ENCODE peak calls at places on chromosomes 11 and 22, in seven cellular contexts. One of them, this sample, is unnamed.

GRCh38 chr11:913043-913442 is 2.4 kb upstream of the CHID1 start:
- DNase-seq in smooth muscle cell of the brain vasculature: no peak
- DNase-seq in AG08395: no peak
- DNase-seq in cardiac fibroblast: no peak
- DNase-seq in activated CD4-positive, alpha-beta T cell treated with anti-CD3 and anti-CD28 coated beads, Interleukin-2, amount 50 U/mL, for 4 hours: no peak
- DNase-seq in GM10248: no peak
- DNase-seq in stimulated activated CD8-positive, alpha-beta memory T cell treated with anti-CD3 and anti-CD28 coated beads, Interleukin-4, amount 100 ng/mL, for 1 hour: no peak
- DNase-seq in this sample: no peak

GRCh38 chr22:38271927-38272372 is 860 bp downstream of the TMEM184B start:
- DNase-seq in cardiac fibroblast: peak; percentile 20
- DNase-seq in stimulated activated CD8-positive, alpha-beta memory T cell treated with anti-CD3 and anti-CD28 coated beads, Interleukin-4, amount 100 ng/mL, for 1 hour: no peak
- DNase-seq in activated CD4-positive, alpha-beta T cell treated with anti-CD3 and anti-CD28 coated beads, Interleukin-2, amount 50 U/mL, for 4 hours: no peak
- DNase-seq in AG08395: no peak
- DNase-seq in GM10248: no peak
- DNase-seq in smooth muscle cell of the brain vasculature: no peak
- DNase-seq in this sample: no peak

GRCh38 chr22:39645532-39645931 is 75.0 kb downstream of the CACNA1I start:
- DNase-seq in GM10248: no peak
- DNase-seq in smooth muscle cell of the brain vasculature: no peak
- DNase-seq in AG08395: no peak
- DNase-seq in stimulated activated CD8-positive, alpha-beta memory T cell treated with anti-CD3 and anti-CD28 coated beads, Interleukin-4, amount 100 ng/mL, for 1 hour: no peak
- DNase-seq in activated CD4-positive, alpha-beta T cell treated with anti-CD3 and anti-CD28 coated beads, Interleukin-2, amount 50 U/mL, for 4 hours: no peak
- DNase-seq in cardiac fibroblast: no peak
- DNase-seq in this sample: no peak

GRCh38 chr11:2321311-2321683 is 19.5 kb downstream of the TSPAN32 start:
- DNase-seq in activated CD4-positive, alpha-beta T cell treated with anti-CD3 and anti-CD28 coated beads, Interleukin-2, amount 50 U/mL, for 4 hours: no peak
- DNase-seq in cardiac fibroblast: no peak
- DNase-seq in AG08395: no peak
- DNase-seq in smooth muscle cell of the brain vasculature: no peak
- DNase-seq in stimulated activated CD8-positive, alpha-beta memory T cell treated with anti-CD3 and anti-CD28 coated beads, Interleukin-4, amount 100 ng/mL, for 1 hour: no peak
- DNase-seq in GM10248: no peak
- DNase-seq in this sample: no peak

GRCh38 chr11:34468209-34468841 is 29.6 kb downstream of the CAT start:
- DNase-seq in stimulated activated CD8-positive, alpha-beta memory T cell treated with anti-CD3 and anti-CD28 coated beads, Interleukin-4, amount 100 ng/mL, for 1 hour: no peak
- DNase-seq in AG08395: no peak
- DNase-seq in activated CD4-positive, alpha-beta T cell treated with anti-CD3 and anti-CD28 coated beads, Interleukin-2, amount 50 U/mL, for 4 hours: peak; percentile 11
- DNase-seq in smooth muscle cell of the brain vasculature: no peak
- DNase-seq in GM10248: peak; percentile 39
- DNase-seq in cardiac fibroblast: peak; percentile 31
- DNase-seq in this sample: no peak

GRCh38 chr11:105489431-105489830 is 120.4 kb upstream of the GRIA4 start:
- DNase-seq in cardiac fibroblast: peak; percentile 33
- DNase-seq in GM10248: no peak
- DNase-seq in stimulated activated CD8-positive, alpha-beta memory T cell treated with anti-CD3 and anti-CD28 coated beads, Interleukin-4, amount 100 ng/mL, for 1 hour: no peak
- DNase-seq in activated CD4-positive, alpha-beta T cell treated with anti-CD3 and anti-CD28 coated beads, Interleukin-2, amount 50 U/mL, for 4 hours: no peak
- DNase-seq in smooth muscle cell of the brain vasculature: no peak
- DNase-seq in AG08395: peak; percentile 2
- DNase-seq in this sample: peak; percentile 12

GRCh38 chr11:93192163-93192562 is 5.6 kb downstream of the SLC36A4 start:
- DNase-seq in AG08395: no peak
- DNase-seq in activated CD4-positive, alpha-beta T cell treated with anti-CD3 and anti-CD28 coated beads, Interleukin-2, amount 50 U/mL, for 4 hours: no peak
- DNase-seq in stimulated activated CD8-positive, alpha-beta memory T cell treated with anti-CD3 and anti-CD28 coated beads, Interleukin-4, amount 100 ng/mL, for 1 hour: no peak
- DNase-seq in cardiac fibroblast: peak; percentile 3
- DNase-seq in GM10248: no peak
- DNase-seq in smooth muscle cell of the brain vasculature: no peak
- DNase-seq in this sample: no peak

GRCh38 chr11:44633641-44634040 is 68.2 kb downstream of the CD82 start:
- DNase-seq in AG08395: no peak
- DNase-seq in activated CD4-positive, alpha-beta T cell treated with anti-CD3 and anti-CD28 coated beads, Interleukin-2, amount 50 U/mL, for 4 hours: no peak
- DNase-seq in smooth muscle cell of the brain vasculature: no peak
- DNase-seq in GM10248: peak; percentile 27
- DNase-seq in cardiac fibroblast: no peak
- DNase-seq in stimulated activated CD8-positive, alpha-beta memory T cell treated with anti-CD3 and anti-CD28 coated beads, Interleukin-4, amount 100 ng/mL, for 1 hour: no peak
- DNase-seq in this sample: no peak

GRCh38 chr11:58893899-58894298 is 45.4 kb upstream of the GLYATL1 start:
- DNase-seq in GM10248: no peak
- DNase-seq in smooth muscle cell of the brain vasculature: no peak
- DNase-seq in activated CD4-positive, alpha-beta T cell treated with anti-CD3 and anti-CD28 coated beads, Interleukin-2, amount 50 U/mL, for 4 hours: no peak
- DNase-seq in cardiac fibroblast: no peak
- DNase-seq in AG08395: no peak
- DNase-seq in stimulated activated CD8-positive, alpha-beta memory T cell treated with anti-CD3 and anti-CD28 coated beads, Interleukin-4, amount 100 ng/mL, for 1 hour: no peak
- DNase-seq in this sample: no peak

GRCh38 chr22:50059185-50059880 is 1.2 kb upstream of the TTLL8 start:
- DNase-seq in stimulated activated CD8-positive, alpha-beta memory T cell treated with anti-CD3 and anti-CD28 coated beads, Interleukin-4, amount 100 ng/mL, for 1 hour: no peak
- DNase-seq in cardiac fibroblast: peak; percentile 58
- DNase-seq in GM10248: no peak
- DNase-seq in AG08395: peak; percentile 55
- DNase-seq in smooth muscle cell of the brain vasculature: no peak
- DNase-seq in activated CD4-positive, alpha-beta T cell treated with anti-CD3 and anti-CD28 coated beads, Interleukin-2, amount 50 U/mL, for 4 hours: no peak
- DNase-seq in this sample: no peak

GRCh38 chr22:27994481-27995331 is 75.7 kb upstream of the PITPNB start:
- DNase-seq in GM10248: no peak
- DNase-seq in activated CD4-positive, alpha-beta T cell treated with anti-CD3 and anti-CD28 coated beads, Interleukin-2, amount 50 U/mL, for 4 hours: no peak
- DNase-seq in AG08395: no peak
- DNase-seq in cardiac fibroblast: no peak
- DNase-seq in smooth muscle cell of the brain vasculature: no peak
- DNase-seq in stimulated activated CD8-positive, alpha-beta memory T cell treated with anti-CD3 and anti-CD28 coated beads, Interleukin-4, amount 100 ng/mL, for 1 hour: no peak
- DNase-seq in this sample: no peak

GRCh38 chr22:25405854-25406509 is 158.5 kb upstream of the GRK3 start:
- DNase-seq in activated CD4-positive, alpha-beta T cell treated with anti-CD3 and anti-CD28 coated beads, Interleukin-2, amount 50 U/mL, for 4 hours: no peak
- DNase-seq in stimulated activated CD8-positive, alpha-beta memory T cell treated with anti-CD3 and anti-CD28 coated beads, Interleukin-4, amount 100 ng/mL, for 1 hour: no peak
- DNase-seq in GM10248: no peak
- DNase-seq in cardiac fibroblast: no peak
- DNase-seq in smooth muscle cell of the brain vasculature: no peak
- DNase-seq in AG08395: no peak
- DNase-seq in this sample: no peak

GRCh38 chr11:95145430-95146063 is 55.9 kb downstream of the ENDOD1 start:
- DNase-seq in activated CD4-positive, alpha-beta T cell treated with anti-CD3 and anti-CD28 coated beads, Interleukin-2, amount 50 U/mL, for 4 hours: no peak
- DNase-seq in stimulated activated CD8-positive, alpha-beta memory T cell treated with anti-CD3 and anti-CD28 coated beads, Interleukin-4, amount 100 ng/mL, for 1 hour: no peak
- DNase-seq in smooth muscle cell of the brain vasculature: no peak
- DNase-seq in cardiac fibroblast: no peak
- DNase-seq in GM10248: no peak
- DNase-seq in AG08395: no peak
- DNase-seq in this sample: no peak

GRCh38 chr22:50529416-50530279 is at the start of gene TYMP:
- DNase-seq in stimulated activated CD8-positive, alpha-beta memory T cell treated with anti-CD3 and anti-CD28 coated beads, Interleukin-4, amount 100 ng/mL, for 1 hour: no peak
- DNase-seq in GM10248: peak; percentile 85
- DNase-seq in smooth muscle cell of the brain vasculature: no peak
- DNase-seq in cardiac fibroblast: peak; percentile 83
- DNase-seq in AG08395: peak; percentile 67
- DNase-seq in activated CD4-positive, alpha-beta T cell treated with anti-CD3 and anti-CD28 coated beads, Interleukin-2, amount 50 U/mL, for 4 hours: peak; percentile 61
- DNase-seq in this sample: no peak

GRCh38 chr22:24185001-24185500 is 3.8 kb downstream of the SUSD2 start:
- DNase-seq in cardiac fibroblast: no peak
- DNase-seq in stimulated activated CD8-positive, alpha-beta memory T cell treated with anti-CD3 and anti-CD28 coated beads, Interleukin-4, amount 100 ng/mL, for 1 hour: no peak
- DNase-seq in smooth muscle cell of the brain vasculature: no peak
- DNase-seq in GM10248: no peak
- DNase-seq in activated CD4-positive, alpha-beta T cell treated with anti-CD3 and anti-CD28 coated beads, Interleukin-2, amount 50 U/mL, for 4 hours: no peak
- DNase-seq in AG08395: no peak
- DNase-seq in this sample: no peak

GRCh38 chr11:112410325-112410724 is 149.7 kb upstream of the PLET1 start:
- DNase-seq in GM10248: no peak
- DNase-seq in stimulated activated CD8-positive, alpha-beta memory T cell treated with anti-CD3 and anti-CD28 coated beads, Interleukin-4, amount 100 ng/mL, for 1 hour: no peak
- DNase-seq in AG08395: no peak
- DNase-seq in smooth muscle cell of the brain vasculature: no peak
- DNase-seq in activated CD4-positive, alpha-beta T cell treated with anti-CD3 and anti-CD28 coated beads, Interleukin-2, amount 50 U/mL, for 4 hours: no peak
- DNase-seq in cardiac fibroblast: no peak
- DNase-seq in this sample: no peak

GRCh38 chr11:67441082-67441683 is 2.1 kb downstream of the CORO1B start:
- DNase-seq in activated CD4-positive, alpha-beta T cell treated with anti-CD3 and anti-CD28 coated beads, Interleukin-2, amount 50 U/mL, for 4 hours: no peak
- DNase-seq in AG08395: no peak
- DNase-seq in stimulated activated CD8-positive, alpha-beta memory T cell treated with anti-CD3 and anti-CD28 coated beads, Interleukin-4, amount 100 ng/mL, for 1 hour: no peak
- DNase-seq in cardiac fibroblast: no peak
- DNase-seq in GM10248: no peak
- DNase-seq in smooth muscle cell of the brain vasculature: no peak
- DNase-seq in this sample: no peak

GRCh38 chr11:8567597-8568198 is 26.3 kb downstream of the STK33 start:
- DNase-seq in GM10248: peak; percentile 26
- DNase-seq in smooth muscle cell of the brain vasculature: no peak
- DNase-seq in stimulated activated CD8-positive, alpha-beta memory T cell treated with anti-CD3 and anti-CD28 coated beads, Interleukin-4, amount 100 ng/mL, for 1 hour: no peak
- DNase-seq in activated CD4-positive, alpha-beta T cell treated with anti-CD3 and anti-CD28 coated beads, Interleukin-2, amount 50 U/mL, for 4 hours: no peak
- DNase-seq in cardiac fibroblast: peak; percentile 2
- DNase-seq in AG08395: no peak
- DNase-seq in this sample: no peak

This sample was measured in amygdala.